ENCODE peak calls at places on chromosomes 11 and 22, in six cellular contexts. P is astrocyte, F is foreskin fibroblast, L is right cardiac atrium, I is adrenal gland, O is epithelial cell of esophagus. J is an unnamed sample.

GRCh38 chr11:67409261-67409666 is 5.4 kb downstream of the TBC1D10C start:
- DNase-seq in L (no peak), O (no peak), P (no peak), F (no peak), I (no peak), J (peak)

GRCh38 chr11:11786771-11787170 is 55.0 kb upstream of the USP47 start:
- DNase-seq in L (no peak), P (peak), O (peak), F (no peak), I (no peak), J (no peak)

GRCh38 chr11:36251716-36252307 is 37.4 kb downstream of the COMMD9 start:
- DNase-seq in O (no peak), F (no peak), L (no peak), I (no peak), P (no peak), J (no peak)

GRCh38 chr11:97289823-97290222 is 900.0 kb downstream of the JRKL start:
- DNase-seq in F (no peak), L (no peak), I (no peak), P (no peak), O (no peak), J (no peak)

GRCh38 chr11:62909107-62909894 is 11.9 kb downstream of the CHRM1 start:
- DNase-seq in L (peak), O (peak), I (peak), P (peak), F (peak), J (peak)

GRCh38 chr22:19289475-19290161 is 1.9 kb downstream of the CLTCL1 start:
- DNase-seq in L (no peak), F (no peak), I (no peak), P (peak), O (peak), J (no peak)

GRCh38 chr11:34234086-34234740 is 123.6 kb downstream of the ABTB2 start:
- DNase-seq in L (no peak), P (peak), F (no peak), I (no peak), O (peak), J (peak)

GRCh38 chr11:104142701-104143100 is 21.2 kb downstream of the PDGFD start:
- DNase-seq in L (no peak), I (no peak), O (no peak), F (no peak), P (no peak), J (no peak)

GRCh38 chr11:125233736-125234275 is 69.3 kb downstream of the PKNOX2 start:
- DNase-seq in O (no peak), L (no peak), P (no peak), F (no peak), I (no peak), J (no peak)

GRCh38 chr11:27108809-27109208 is 68.2 kb downstream of the BBOX1 start:
- DNase-seq in L (no peak), O (no peak), P (no peak), I (no peak), F (no peak), J (no peak)

GRCh38 chr11:26779466-26779865 is 57.6 kb upstream of the SLC5A12 start:
- DNase-seq in O (no peak), F (no peak), I (no peak), L (no peak), P (no peak), J (no peak)

GRCh38 chr11:125950696-125951645 is 5.1 kb downstream of the VSIG10L2 start:
- DNase-seq in F (no peak), O (no peak), I (no peak), L (peak), P (no peak), J (no peak)

GRCh38 chr11:78564037-78564888 is 10.4 kb downstream of the NARS2 start:
- DNase-seq in F (peak), P (peak), I (peak), O (peak), L (no peak), J (no peak)

GRCh38 chr11:46264976-46265375 is 12.5 kb upstream of the CREB3L1 start:
- DNase-seq in F (no peak), L (no peak), I (no peak), O (no peak), P (no peak), J (no peak)

GRCh38 chr11:8108430-8108829 is 27.4 kb downstream of the TUB start:
- DNase-seq in P (no peak), L (no peak), O (no peak), F (no peak), I (no peak), J (no peak)

GRCh38 chr22:37281646-37282384 is 493 bp upstream of the CYTH4 start:
- DNase-seq in F (no peak), P (no peak), I (no peak), O (no peak), L (no peak), J (no peak)

GRCh38 chr11:17169876-17170275 is 37.9 kb downstream of the PIK3C2A start:
- DNase-seq in L (no peak), F (no peak), I (no peak), O (no peak), P (no peak), J (no peak)

GRCh38 chr11:61899146-61899841 is 7.9 kb upstream of the FADS3 start:
- DNase-seq in P (peak), I (peak), O (peak), L (peak), F (peak), J (peak)

GRCh38 chr11:44309483-44310197 is at the start of gene ALX4:
- DNase-seq in I (peak), L (peak), F (no peak), P (no peak), O (peak), J (no peak)

GRCh38 chr11:107598225-107599139 is 7.5 kb downstream of the ELMOD1 start:
- DNase-seq in I (no peak), P (no peak), L (peak), O (peak), F (no peak), J (no peak)

GRCh38 chr11:111939836-111940604 is 2.9 kb downstream of the DIXDC1 start:
- DNase-seq in I (no peak), P (peak), L (no peak), O (peak), F (peak), J (no peak)

GRCh38 chr11:34665077-34665835 is 44.4 kb downstream of the EHF start:
- DNase-seq in O (peak), I (no peak), P (no peak), F (no peak), L (no peak), J (no peak)

GRCh38 chr11:43709689-43710088 is 29.2 kb downstream of the HSD17B12 start:
- DNase-seq in L (no peak), I (no peak), O (no peak), F (no peak), P (no peak), J (no peak)

GRCh38 chr11:23078289-23078971 is 218.2 kb upstream of the CCDC179 start:
- DNase-seq in P (peak), L (no peak), I (no peak), O (peak), F (peak), J (no peak)

GRCh38 chr11:7307836-7308235 is 56.1 kb downstream of the SYT9 start:
- DNase-seq in I (no peak), F (no peak), O (no peak), P (no peak), L (no peak), J (no peak)

GRCh38 chr11:103091024-103091423 is 936 bp downstream of the DCUN1D5 start:
- DNase-seq in L (no peak), I (no peak), P (peak), O (peak), F (no peak), J (no peak)

GRCh38 chr11:134607963-134608750 is 196.1 kb upstream of the B3GAT1 start:
- DNase-seq in F (no peak), L (no peak), I (no peak), O (no peak), P (no peak), J (no peak)

GRCh38 chr11:59776210-59777066 is 21.3 kb downstream of the STX3 start:
- DNase-seq in P (peak), O (peak), F (peak), I (peak), L (no peak), J (no peak)

GRCh38 chr11:12389676-12390075 is 12.3 kb downstream of the PARVA start:
- DNase-seq in F (no peak), P (no peak), I (no peak), O (peak), L (no peak), J (no peak)

GRCh38 chr11:64844330-64845124 is at the start of gene CDC42BPG:
- DNase-seq in P (no peak), L (peak), O (peak), F (peak), I (no peak), J (peak)

GRCh38 chr11:43712676-43713075 is 32.1 kb downstream of the HSD17B12 start:
- DNase-seq in O (no peak), I (no peak), L (no peak), F (no peak), P (peak), J (no peak)

GRCh38 chr11:27914080-27914479 is 193.9 kb downstream of the KIF18A start:
- DNase-seq in O (peak), I (no peak), F (no peak), L (no peak), P (peak), J (no peak)

GRCh38 chr11:41309716-41310115 is 149.7 kb downstream of the LRRC4C start:
- DNase-seq in F (no peak), L (no peak), P (no peak), I (no peak), O (no peak), J (no peak)

GRCh38 chr11:12077535-12078280 is 32.7 kb upstream of the MICAL2 start:
- DNase-seq in O (peak), L (no peak), I (no peak), P (peak), F (peak), J (no peak)

GRCh38 chr11:8814923-8815240 is 96.1 kb upstream of the AKIP1 start:
- DNase-seq in O (no peak), L (no peak), P (no peak), F (no peak), I (no peak), J (no peak)

GRCh38 chr11:128848815-128849455 is 18.2 kb downstream of the KCNJ1 start:
- DNase-seq in L (peak), F (no peak), I (peak), O (peak), P (no peak), J (peak)

GRCh38 chr11:44607324-44607962 is 42.0 kb downstream of the CD82 start:
- DNase-seq in O (peak), I (no peak), L (no peak), F (peak), P (peak), J (no peak)

GRCh38 chr22:36587289-36588154 is 58.6 kb upstream of the EIF3D start:
- DNase-seq in F (peak), L (no peak), I (no peak), P (peak), O (peak), J (no peak)

GRCh38 chr11:65925397-65925796 is 6.2 kb downstream of the DRAP1 start:
- DNase-seq in L (no peak), I (no peak), P (no peak), O (no peak), F (no peak), J (no peak)

GRCh38 chr11:65932558-65932919 is 12.7 kb upstream of the TSGA10IP start:
- DNase-seq in F (no peak), O (peak), P (no peak), I (no peak), L (no peak), J (no peak)

GRCh38 chr11:65931773-65932557 is 12.7 kb downstream of the DRAP1 start:
- DNase-seq in F (no peak), O (no peak), L (no peak), P (no peak), I (no peak), J (no peak)

GRCh38 chr11:65927904-65928397 is 8.7 kb downstream of the DRAP1 start:
- DNase-seq in F (no peak), P (no peak), L (peak), I (no peak), O (no peak), J (peak)

DNA sequence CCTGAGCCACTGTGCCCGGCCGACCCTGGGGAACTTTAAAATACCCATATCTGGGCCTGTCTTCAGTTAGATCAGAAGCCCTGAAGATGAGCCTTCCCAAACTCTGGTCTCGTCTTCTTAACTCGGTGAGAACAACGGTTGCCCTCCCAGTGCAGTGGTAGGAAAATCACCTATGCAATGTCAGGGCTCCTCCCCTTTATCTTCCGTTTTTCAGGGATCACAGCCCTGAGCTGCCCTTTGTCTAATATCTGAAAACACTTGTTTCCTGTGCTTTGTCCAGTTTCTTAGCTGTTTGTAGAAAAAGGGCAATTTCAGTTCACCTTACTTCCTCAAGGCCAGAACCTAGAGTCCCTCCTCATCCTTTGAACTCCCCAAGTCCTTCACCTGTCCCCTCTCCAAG is 9.4 kb downstream of the DRAP1 start:
- DNase-seq in I (no peak), L (no peak), O (no peak), F (no peak), P (no peak), J (no peak)
- H3K4me3 ChIP-seq in I (no peak), L (no peak), O (no peak), F (no peak), P (no peak), J (no peak)

GRCh38 chr22:39349967-39350802 is at the start of gene SYNGR1:
- DNase-seq in L (peak), O (no peak), F (no peak), I (peak), P (no peak), J (peak)

GRCh38 chr22:39350803-39351688 is 1.3 kb downstream of the SYNGR1 start:
- DNase-seq in O (no peak), P (no peak), L (no peak), I (no peak), F (no peak), J (no peak)

GRCh38 chr22:39352301-39352867 is 2.6 kb downstream of the SYNGR1 start:
- DNase-seq in P (no peak), L (no peak), F (no peak), I (no peak), O (no peak), J (no peak)

GRCh38 chr22:39353346-39353745 is 3.6 kb downstream of the SYNGR1 start:
- DNase-seq in I (no peak), F (no peak), O (peak), P (no peak), L (no peak), J (no peak)

GRCh38 chr22:39351689-39352214 is 2.0 kb downstream of the SYNGR1 start:
- DNase-seq in I (no peak), O (peak), F (peak), L (no peak), P (peak), J (no peak)
- H3K4me3 ChIP-seq in I (no peak), O (no peak), F (no peak), L (no peak), P (no peak), J (no peak)

GRCh38 chr11:92225206-92225562 is 566 bp downstream of the FAT3 start:
- DNase-seq in L (peak), P (no peak), I (no peak), F (no peak), O (no peak), J (no peak)
- H3K4me3 ChIP-seq in L (peak), P (peak), I (no peak), F (peak), O (no peak), J (peak)

DNA sequence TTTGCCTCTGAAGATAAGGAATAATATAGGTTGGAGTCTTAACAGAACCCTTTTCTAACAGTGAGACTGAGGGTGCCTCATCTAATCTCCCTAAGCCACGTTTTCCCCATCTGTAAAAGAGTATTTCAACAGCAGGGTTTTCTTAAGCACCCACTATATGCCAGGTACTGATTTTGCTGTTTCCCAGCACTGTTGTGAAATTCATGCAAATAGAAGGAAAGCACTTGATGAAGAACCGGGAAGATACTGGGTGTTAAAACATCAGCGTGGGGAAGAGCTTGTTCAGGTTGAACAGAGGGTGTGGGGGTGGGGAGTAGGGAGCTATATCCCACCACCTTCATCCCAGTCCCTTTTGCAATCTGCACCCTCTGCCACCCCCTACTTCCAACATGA is 2.8 kb downstream of the HMOX1 start:
- DNase-seq in I (no peak), L (no peak), O (no peak), F (no peak), P (no peak), J (no peak)
- H3K4me3 ChIP-seq in I (no peak), L (no peak), O (no peak), F (peak), P (no peak), J (no peak)

GRCh38 chr22:28442264-28442950 is 237.2 kb downstream of the TTC28 start:
- DNase-seq in O (peak), L (peak), F (peak), I (peak), P (peak), J (peak)

GRCh38 chr22:28438183-28438778 is 241.4 kb downstream of the TTC28 start:
- DNase-seq in O (no peak), L (no peak), P (no peak), I (no peak), F (no peak), J (no peak)

GRCh38 chr22:28442951-28443876 is 236.4 kb downstream of the TTC28 start:
- DNase-seq in P (peak), O (peak), I (peak), F (peak), L (peak), J (peak)

GRCh38 chr22:28441720-28442263 is 237.8 kb downstream of the TTC28 start:
- DNase-seq in I (no peak), P (peak), F (no peak), L (no peak), O (no peak), J (no peak)

DNA sequence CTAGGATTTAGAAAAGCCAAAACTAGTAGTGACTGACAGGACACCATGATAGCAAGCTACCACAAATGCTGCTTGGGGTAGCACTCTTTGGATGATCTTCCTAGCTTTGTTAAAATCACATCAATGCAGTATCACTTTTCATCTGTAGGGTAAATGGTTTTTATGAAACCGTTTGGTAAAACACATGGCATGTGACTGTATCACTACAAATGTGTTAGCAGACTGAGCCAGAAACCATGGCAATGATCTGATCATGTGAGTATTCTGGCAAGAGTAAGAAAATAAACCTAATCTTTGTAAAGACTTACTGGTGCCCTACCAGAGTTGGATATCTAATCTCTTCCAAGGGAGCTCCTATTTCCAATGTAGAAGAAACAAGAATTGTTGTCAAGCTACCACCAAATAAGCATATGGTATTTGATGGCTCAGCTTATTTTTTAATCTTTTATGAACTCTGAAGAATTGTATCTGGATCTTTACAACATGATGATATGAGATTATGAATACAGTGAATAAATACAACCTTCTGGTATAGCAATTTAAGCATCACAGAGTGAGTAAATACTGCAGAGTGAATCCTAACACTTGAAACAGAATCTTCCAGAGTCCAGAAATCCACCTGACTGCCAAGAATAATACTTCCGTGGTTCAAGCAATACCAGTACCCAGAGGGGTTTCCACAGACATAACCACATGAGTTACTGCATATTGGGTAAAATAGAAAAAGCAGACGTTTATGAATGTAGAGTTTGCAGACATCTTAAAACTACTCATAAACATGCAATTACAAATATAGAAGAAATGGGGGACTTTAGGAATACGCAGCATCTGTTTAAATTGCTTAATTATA is 238.9 kb downstream of the TTC28 start:
- DNase-seq in F (peak), P (peak), I (no peak), L (no peak), O (no peak), J (no peak)
- H3K4me3 ChIP-seq in F (peak), P (no peak), I (no peak), L (peak), O (no peak), J (no peak)

DNA sequence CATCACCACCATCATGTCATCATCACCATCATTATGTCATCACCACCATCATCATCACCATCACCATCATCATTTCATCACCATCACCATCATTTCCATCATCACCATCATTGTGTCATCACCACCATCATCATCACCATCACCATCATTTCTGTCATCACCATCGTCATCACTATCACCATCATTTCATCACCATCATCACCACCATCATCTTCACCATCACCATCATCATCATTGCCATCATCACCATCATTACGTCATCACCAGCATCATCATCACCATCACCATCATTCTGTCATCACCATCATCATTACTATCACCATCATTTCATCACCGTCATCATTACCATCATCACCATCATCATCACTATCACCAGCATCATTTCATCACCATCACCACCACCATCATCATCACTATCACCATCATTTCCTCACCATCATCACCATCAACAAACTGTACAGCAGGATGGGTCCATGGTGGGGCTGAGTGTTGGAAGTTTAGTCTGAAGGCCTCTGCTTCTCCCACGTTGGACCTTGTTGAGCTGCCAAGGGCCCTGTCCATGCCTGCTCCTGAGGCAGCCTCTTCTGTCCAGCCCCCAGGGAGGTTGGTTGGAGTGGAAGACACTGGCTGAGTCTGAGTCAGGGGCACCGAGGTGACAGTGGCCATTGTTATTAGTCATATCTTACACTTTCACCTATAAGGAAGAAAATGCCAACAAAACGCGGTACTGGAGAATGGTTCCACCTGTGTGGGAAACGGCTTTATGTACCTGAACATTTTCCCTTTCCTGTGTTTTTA is 247.1 kb downstream of the TBC1D22A start:
- DNase-seq in I (no peak), L (no peak), F (no peak), P (no peak), O (no peak), J (no peak)
- H3K4me3 ChIP-seq in I (no peak), L (no peak), F (no peak), P (no peak), O (no peak), J (no peak)

GRCh38 chr22:46055176-46055850 is 78.4 kb upstream of the WNT7B start:
- DNase-seq in P (peak), O (no peak), F (no peak), L (peak), I (no peak), J (peak)
- H3K4me3 ChIP-seq in P (peak), O (peak), F (peak), L (peak), I (no peak), J (peak)